ENCODE peak calls at places on chromosomes 1 and 21, in seven cellular contexts. H, L, T, V, D, C and W are unnamed samples.

GRCh38 chr1:201678264-201679101 is 139.6 kb downstream of the NAV1 start:
- DNase-seq in H (no peak), L (no peak), T (peak), V (no peak), D (no peak), C (no peak), W (no peak)

GRCh38 chr1:55378582-55378981 is 163.4 kb upstream of the USP24 start:
- DNase-seq in H (no peak), L (no peak), T (peak), V (peak), D (no peak), C (no peak), W (no peak)

GRCh38 chr1:39711359-39712340 is 20.4 kb upstream of the HPCAL4 start:
- DNase-seq in H (no peak), L (no peak), T (peak), V (no peak), D (no peak), C (no peak), W (no peak)

GRCh38 chr1:167981933-167982332 is 45.1 kb upstream of the MPC2 start:
- DNase-seq in H (no peak), L (no peak), T (no peak), V (no peak), D (no peak), C (no peak), W (no peak)

GRCh38 chr21:43972850-43973633 is 39.1 kb upstream of the TRAPPC10 start:
- DNase-seq in H (no peak), L (no peak), T (no peak), V (no peak), D (no peak), C (no peak), W (no peak)

GRCh38 chr1:22452401-22452963 is 831 bp downstream of the ZBTB40 start:
- DNase-seq in H (no peak), L (no peak), T (peak), V (no peak), D (peak), C (no peak), W (peak)

GRCh38 chr1:74502432-74502831 is 10.0 kb downstream of the LRRC53 start:
- DNase-seq in H (no peak), L (no peak), T (peak), V (no peak), D (no peak), C (no peak), W (no peak)

GRCh38 chr1:51686450-51686849 is 69.6 kb downstream of the OSBPL9 start:
- DNase-seq in H (no peak), L (no peak), T (no peak), V (no peak), D (no peak), C (no peak), W (no peak)

GRCh38 chr21:27246741-27247140 is 279.9 kb upstream of the ADAMTS5 start:
- DNase-seq in H (no peak), L (no peak), T (peak), V (no peak), D (no peak), C (no peak), W (no peak)

GRCh38 chr1:243254233-243254926 is 701 bp downstream of the CEP170 start:
- DNase-seq in H (peak), L (no peak), T (peak), V (peak), D (peak), C (peak), W (peak)

GRCh38 chr1:68111804-68112436 is 61.5 kb upstream of the DIRAS3 start:
- DNase-seq in H (peak), L (no peak), T (peak), V (peak), D (no peak), C (peak), W (peak)

GRCh38 chr1:9071554-9072235 is 2.3 kb upstream of the SLC2A5 start:
- DNase-seq in H (no peak), L (no peak), T (no peak), V (no peak), D (no peak), C (no peak), W (no peak)

GRCh38 chr1:201468844-201469644 is at the start of gene PHLDA3:
- DNase-seq in H (peak), L (no peak), T (peak), V (peak), D (no peak), C (peak), W (peak)

GRCh38 chr1:6027591-6027990 is 18.1 kb upstream of the KCNAB2 start:
- DNase-seq in H (no peak), L (no peak), T (no peak), V (no peak), D (peak), C (no peak), W (no peak)

GRCh38 chr1:16984717-16985116 is 4.3 kb upstream of the MFAP2 start:
- DNase-seq in H (peak), L (no peak), T (peak), V (peak), D (no peak), C (peak), W (peak)

GRCh38 chr1:190022709-190023108 is 455.0 kb downstream of the BRINP3 start:
- DNase-seq in H (no peak), L (no peak), T (no peak), V (no peak), D (no peak), C (no peak), W (no peak)

GRCh38 chr1:227257964-227258363 is 60.3 kb downstream of the CDC42BPA start:
- DNase-seq in H (no peak), L (no peak), T (no peak), V (no peak), D (no peak), C (no peak), W (no peak)

GRCh38 chr1:45297604-45298356 is 28.9 kb upstream of the HPDL start:
- DNase-seq in H (no peak), L (no peak), T (no peak), V (no peak), D (no peak), C (no peak), W (no peak)

GRCh38 chr1:206786212-206786886 is 14.1 kb upstream of the IL10 start:
- DNase-seq in H (no peak), L (no peak), T (no peak), V (no peak), D (no peak), C (no peak), W (no peak)

GRCh38 chr1:225554216-225554812 is 98.6 kb downstream of the ENAH start:
- DNase-seq in H (no peak), L (peak), T (peak), V (no peak), D (no peak), C (no peak), W (no peak)

GRCh38 chr1:206847337-206847834 is 18.0 kb upstream of the IL20 start:
- DNase-seq in H (no peak), L (no peak), T (no peak), V (no peak), D (no peak), C (no peak), W (no peak)